ENCODE peak calls at places on chromosomes 7 and 10, in ten cellular contexts. C is HCEC 1CT, W is smooth muscle cell of the brain vasculature, Q is progenitor cell of endocrine pancreas, N is RPMI7951, I is GM03348, J is mammary epithelial cell, O is activated T-helper 1 cell treated with Interleukin-2 at 50 U/mL for 16 hours, D is hypothalamus, H is iris pigment epithelial cell. T is an unnamed sample.

GRCh38 chr7:92279429-92280031 is 33.8 kb downstream of the ANKIB1 start:
- DNase-seq in C (no peak), W (no peak), Q (no peak), N (no peak), I (no peak), J (no peak), O (no peak), D (no peak), H (no peak), T (no peak)

GRCh38 chr7:143063741-143064140 is 11.6 kb downstream of the OR6V1 start:
- DNase-seq in C (no peak), W (no peak), Q (no peak), N (no peak), I (no peak), J (no peak), O (no peak), D (no peak), H (no peak), T (no peak)

GRCh38 chr7:19920200-19920599 is 146.8 kb upstream of the TMEM196 start:
- DNase-seq in C (peak), W (no peak), Q (no peak), N (peak), I (no peak), J (no peak), O (no peak), D (no peak), H (peak), T (no peak)

GRCh38 chr10:74039561-74040145 is 41.7 kb downstream of the VCL start:
- DNase-seq in C (peak), W (no peak), Q (no peak), N (peak), I (peak), J (no peak), O (no peak), D (no peak), H (peak), T (no peak)

GRCh38 chr7:106756071-106756470 is 95.1 kb upstream of the CCDC71L start:
- DNase-seq in C (no peak), W (no peak), Q (no peak), N (no peak), I (no peak), J (no peak), O (no peak), D (no peak), H (no peak), T (no peak)

GRCh38 chr10:72074413-72075183 is 13.8 kb downstream of the SPOCK2 start:
- DNase-seq in C (no peak), W (no peak), Q (no peak), N (no peak), I (no peak), J (no peak), O (no peak), D (no peak), H (no peak), T (no peak)

GRCh38 chr10:70715853-70716795 is 43.8 kb downstream of the ADAMTS14 start:
- DNase-seq in C (peak), W (no peak), Q (no peak), N (peak), I (peak), J (peak), O (no peak), D (no peak), H (peak), T (no peak)

GRCh38 chr10:79391231-79392019 is 44.2 kb downstream of the PPIF start:
- DNase-seq in C (no peak), W (no peak), Q (no peak), N (no peak), I (no peak), J (no peak), O (no peak), D (no peak), H (no peak), T (no peak)

GRCh38 chr7:135166338-135166989 is 4.0 kb downstream of the CYREN start:
- DNase-seq in C (no peak), W (no peak), Q (no peak), N (no peak), I (no peak), J (no peak), O (no peak), D (no peak), H (no peak), T (peak)

GRCh38 chr10:113982745-113983144 is 60.9 kb upstream of the ADRB1 start:
- DNase-seq in C (no peak), W (no peak), Q (no peak), N (no peak), I (no peak), J (no peak), O (no peak), D (no peak), H (no peak), T (peak)

GRCh38 chr10:7547825-7548224 is 118.9 kb downstream of the ITIH5 start:
- DNase-seq in C (no peak), W (no peak), Q (no peak), N (no peak), I (no peak), J (no peak), O (no peak), D (no peak), H (no peak), T (no peak)

GRCh38 chr10:124653311-124653710 is 90.9 kb downstream of the FAM53B start:
- DNase-seq in C (no peak), W (no peak), Q (no peak), N (no peak), I (no peak), J (no peak), O (no peak), D (no peak), H (no peak), T (no peak)

GRCh38 chr10:13139671-13140070 is 21.7 kb upstream of the MCM10 start:
- DNase-seq in C (no peak), W (no peak), Q (no peak), N (peak), I (no peak), J (no peak), O (no peak), D (no peak), H (no peak), T (no peak)

GRCh38 chr10:79182763-79183467 is 114.1 kb downstream of the ZMIZ1 start:
- DNase-seq in C (no peak), W (no peak), Q (no peak), N (no peak), I (no peak), J (no peak), O (no peak), D (no peak), H (no peak), T (no peak)

GRCh38 chr10:101120884-101121660 is 10.0 kb upstream of the TLX1 start:
- DNase-seq in C (no peak), W (no peak), Q (no peak), N (no peak), I (no peak), J (no peak), O (peak), D (no peak), H (no peak), T (peak)

GRCh38 chr7:22561356-22561755 is 61.4 kb upstream of the STEAP1B start:
- DNase-seq in C (peak), W (peak), Q (no peak), N (peak), I (peak), J (peak), O (no peak), D (no peak), H (peak), T (no peak)

GRCh38 chr7:98322331-98323260 is 41.1 kb downstream of the BRI3 start:
- DNase-seq in C (no peak), W (no peak), Q (no peak), N (no peak), I (peak), J (no peak), O (no peak), D (no peak), H (no peak), T (no peak)

GRCh38 chr10:19811517-19811916 is 4.7 kb upstream of the PLXDC2 start:
- DNase-seq in C (no peak), W (no peak), Q (no peak), N (peak), I (peak), J (peak), O (no peak), D (no peak), H (peak), T (no peak)

GRCh38 chr10:75466016-75466415 is 34.6 kb downstream of the LRMDA start:
- DNase-seq in C (no peak), W (no peak), Q (no peak), N (no peak), I (no peak), J (no peak), O (no peak), D (no peak), H (no peak), T (no peak)

GRCh38 chr10:124074471-124075109 is 18.8 kb downstream of the CHST15 start:
- DNase-seq in C (no peak), W (no peak), Q (no peak), N (no peak), I (no peak), J (no peak), O (no peak), D (no peak), H (no peak), T (no peak)

GRCh38 chr10:132938472-132939329 is 3.7 kb downstream of the CFAP46 start:
- DNase-seq in C (no peak), W (no peak), Q (no peak), N (peak), I (no peak), J (no peak), O (no peak), D (no peak), H (no peak), T (peak)

GRCh38 chr7:81140775-81141174 is 221.9 kb upstream of the SEMA3C start:
- DNase-seq in C (no peak), W (no peak), Q (no peak), N (no peak), I (no peak), J (no peak), O (no peak), D (no peak), H (no peak), T (no peak)

GRCh38 chr7:138935438-138936079 is 45.6 kb downstream of the KIAA1549 start:
- DNase-seq in C (peak), W (no peak), Q (no peak), N (peak), I (peak), J (peak), O (no peak), D (no peak), H (peak), T (no peak)

GRCh38 chr7:25149844-25150243 is 24.8 kb upstream of the CYCS start:
- DNase-seq in C (no peak), W (no peak), Q (no peak), N (no peak), I (no peak), J (no peak), O (no peak), D (no peak), H (no peak), T (no peak)